ENCODE peak calls at places on chromosome 12, in six cellular contexts. One of them, this sample, is unnamed.

GRCh38 chr12:121036810-121037326 is 2.2 kb downstream of the OASL start:
- DNase-seq in stomach: no peak
- DNase-seq in stimulated activated CD4-positive, alpha-beta T cell treated with anti-CD3 and anti-CD28 coated beads, TNF-alpha, amount 100 ng/mL, for 24 hours: no peak
- DNase-seq in AG09319: peak; percentile 30
- DNase-seq in HT1080: peak; percentile 87
- DNase-seq in adrenal gland: no peak
- DNase-seq in this sample: peak; percentile 29

GRCh38 chr12:52659395-52659794 is 7.4 kb upstream of the KRT2 start:
- DNase-seq in stomach: no peak
- DNase-seq in stimulated activated CD4-positive, alpha-beta T cell treated with anti-CD3 and anti-CD28 coated beads, TNF-alpha, amount 100 ng/mL, for 24 hours: no peak
- DNase-seq in AG09319: no peak
- DNase-seq in HT1080: no peak
- DNase-seq in adrenal gland: no peak
- DNase-seq in this sample: no peak

GRCh38 chr12:95073698-95074520 is 491 bp upstream of the NR2C1 start:
- DNase-seq in stomach: no peak
- DNase-seq in stimulated activated CD4-positive, alpha-beta T cell treated with anti-CD3 and anti-CD28 coated beads, TNF-alpha, amount 100 ng/mL, for 24 hours: no peak
- DNase-seq in AG09319: no peak
- DNase-seq in HT1080: peak; percentile 87
- DNase-seq in adrenal gland: peak; percentile 63
- DNase-seq in this sample: no peak

GRCh38 chr12:43826681-43827458 is 9.0 kb upstream of the TMEM117 start:
- DNase-seq in stomach: no peak
- DNase-seq in stimulated activated CD4-positive, alpha-beta T cell treated with anti-CD3 and anti-CD28 coated beads, TNF-alpha, amount 100 ng/mL, for 24 hours: no peak
- DNase-seq in AG09319: no peak
- DNase-seq in HT1080: no peak
- DNase-seq in adrenal gland: no peak
- DNase-seq in this sample: no peak

GRCh38 chr12:31220633-31221565 is 105.1 kb downstream of the SINHCAF start:
- DNase-seq in stomach: no peak
- DNase-seq in stimulated activated CD4-positive, alpha-beta T cell treated with anti-CD3 and anti-CD28 coated beads, TNF-alpha, amount 100 ng/mL, for 24 hours: no peak
- DNase-seq in AG09319: no peak
- DNase-seq in HT1080: peak; percentile 32
- DNase-seq in adrenal gland: no peak
- DNase-seq in this sample: no peak

GRCh38 chr12:114680498-114681148 is 3.4 kb downstream of the TBX3 start:
- DNase-seq in stomach: no peak
- DNase-seq in stimulated activated CD4-positive, alpha-beta T cell treated with anti-CD3 and anti-CD28 coated beads, TNF-alpha, amount 100 ng/mL, for 24 hours: no peak
- DNase-seq in AG09319: no peak
- DNase-seq in HT1080: no peak
- DNase-seq in adrenal gland: no peak
- DNase-seq in this sample: no peak

GRCh38 chr12:25801621-25802243 is 156.8 kb upstream of the RASSF8 start:
- DNase-seq in stomach: no peak
- DNase-seq in stimulated activated CD4-positive, alpha-beta T cell treated with anti-CD3 and anti-CD28 coated beads, TNF-alpha, amount 100 ng/mL, for 24 hours: no peak
- DNase-seq in AG09319: no peak
- DNase-seq in HT1080: no peak
- DNase-seq in adrenal gland: no peak
- DNase-seq in this sample: no peak

GRCh38 chr12:87827638-87828264 is 201.4 kb downstream of the C12orf50 start:
- DNase-seq in stomach: no peak
- DNase-seq in stimulated activated CD4-positive, alpha-beta T cell treated with anti-CD3 and anti-CD28 coated beads, TNF-alpha, amount 100 ng/mL, for 24 hours: no peak
- DNase-seq in AG09319: no peak
- DNase-seq in HT1080: peak; percentile 84
- DNase-seq in adrenal gland: no peak
- DNase-seq in this sample: peak; percentile 32

GRCh38 chr12:131612092-131612755 is 98.7 kb upstream of the SFSWAP start:
- DNase-seq in stomach: no peak
- DNase-seq in stimulated activated CD4-positive, alpha-beta T cell treated with anti-CD3 and anti-CD28 coated beads, TNF-alpha, amount 100 ng/mL, for 24 hours: no peak
- DNase-seq in AG09319: no peak
- DNase-seq in HT1080: no peak
- DNase-seq in adrenal gland: no peak
- DNase-seq in this sample: no peak

GRCh38 chr12:25990495-25990894 is 32.0 kb downstream of the RASSF8 start:
- DNase-seq in stomach: no peak
- DNase-seq in stimulated activated CD4-positive, alpha-beta T cell treated with anti-CD3 and anti-CD28 coated beads, TNF-alpha, amount 100 ng/mL, for 24 hours: no peak
- DNase-seq in AG09319: no peak
- DNase-seq in HT1080: no peak
- DNase-seq in adrenal gland: no peak
- DNase-seq in this sample: no peak

GRCh38 chr12:79327465-79327864 is 363.3 kb downstream of the PAWR start:
- DNase-seq in stomach: no peak
- DNase-seq in stimulated activated CD4-positive, alpha-beta T cell treated with anti-CD3 and anti-CD28 coated beads, TNF-alpha, amount 100 ng/mL, for 24 hours: no peak
- DNase-seq in AG09319: no peak
- DNase-seq in HT1080: peak; percentile 22
- DNase-seq in adrenal gland: no peak
- DNase-seq in this sample: no peak

GRCh38 chr12:121620328-121620891 is 5.9 kb upstream of the ORAI1 start:
- DNase-seq in stomach: no peak
- DNase-seq in stimulated activated CD4-positive, alpha-beta T cell treated with anti-CD3 and anti-CD28 coated beads, TNF-alpha, amount 100 ng/mL, for 24 hours: no peak
- DNase-seq in AG09319: no peak
- DNase-seq in HT1080: no peak
- DNase-seq in adrenal gland: no peak
- DNase-seq in this sample: no peak

GRCh38 chr12:48602192-48602989 is 32.5 kb upstream of the LALBA start:
- DNase-seq in stomach: no peak
- DNase-seq in stimulated activated CD4-positive, alpha-beta T cell treated with anti-CD3 and anti-CD28 coated beads, TNF-alpha, amount 100 ng/mL, for 24 hours: no peak
- DNase-seq in AG09319: no peak
- DNase-seq in HT1080: peak; percentile 32
- DNase-seq in adrenal gland: no peak
- DNase-seq in this sample: no peak

GRCh38 chr12:111626230-111626629 is 27.1 kb upstream of the ATXN2 start:
- DNase-seq in stomach: no peak
- DNase-seq in stimulated activated CD4-positive, alpha-beta T cell treated with anti-CD3 and anti-CD28 coated beads, TNF-alpha, amount 100 ng/mL, for 24 hours: no peak
- DNase-seq in AG09319: no peak
- DNase-seq in HT1080: no peak
- DNase-seq in adrenal gland: no peak
- DNase-seq in this sample: no peak

GRCh38 chr12:14408208-14408607 is 42.7 kb downstream of the ATF7IP start:
- DNase-seq in stomach: no peak
- DNase-seq in stimulated activated CD4-positive, alpha-beta T cell treated with anti-CD3 and anti-CD28 coated beads, TNF-alpha, amount 100 ng/mL, for 24 hours: no peak
- DNase-seq in AG09319: no peak
- DNase-seq in HT1080: peak; percentile 2
- DNase-seq in adrenal gland: no peak
- DNase-seq in this sample: no peak

GRCh38 chr12:43306066-43306465 is 245.9 kb downstream of the ADAMTS20 start:
- DNase-seq in stomach: no peak
- DNase-seq in stimulated activated CD4-positive, alpha-beta T cell treated with anti-CD3 and anti-CD28 coated beads, TNF-alpha, amount 100 ng/mL, for 24 hours: no peak
- DNase-seq in AG09319: no peak
- DNase-seq in HT1080: peak; percentile 93
- DNase-seq in adrenal gland: no peak
- DNase-seq in this sample: peak; percentile 93

GRCh38 chr12:88247241-88247643 is 105.1 kb downstream of the TMTC3 start:
- DNase-seq in stomach: no peak
- DNase-seq in stimulated activated CD4-positive, alpha-beta T cell treated with anti-CD3 and anti-CD28 coated beads, TNF-alpha, amount 100 ng/mL, for 24 hours: no peak
- DNase-seq in AG09319: peak; percentile 45
- DNase-seq in HT1080: peak; percentile 81
- DNase-seq in adrenal gland: no peak
- DNase-seq in this sample: no peak

GRCh38 chr12:93197067-93197593 is 180.6 kb upstream of the NUDT4 start:
- DNase-seq in stomach: no peak
- DNase-seq in stimulated activated CD4-positive, alpha-beta T cell treated with anti-CD3 and anti-CD28 coated beads, TNF-alpha, amount 100 ng/mL, for 24 hours: no peak
- DNase-seq in AG09319: no peak
- DNase-seq in HT1080: no peak
- DNase-seq in adrenal gland: no peak
- DNase-seq in this sample: no peak

GRCh38 chr12:48680861-48681260 is 1.2 kb downstream of the KANSL2 start:
- DNase-seq in stomach: no peak
- DNase-seq in stimulated activated CD4-positive, alpha-beta T cell treated with anti-CD3 and anti-CD28 coated beads, TNF-alpha, amount 100 ng/mL, for 24 hours: no peak
- DNase-seq in AG09319: no peak
- DNase-seq in HT1080: no peak
- DNase-seq in adrenal gland: no peak
- DNase-seq in this sample: no peak

GRCh38 chr12:128685903-128686475 is 137.8 kb downstream of the SLC15A4 start:
- DNase-seq in stomach: no peak
- DNase-seq in stimulated activated CD4-positive, alpha-beta T cell treated with anti-CD3 and anti-CD28 coated beads, TNF-alpha, amount 100 ng/mL, for 24 hours: no peak
- DNase-seq in AG09319: no peak
- DNase-seq in HT1080: no peak
- DNase-seq in adrenal gland: no peak
- DNase-seq in this sample: no peak

GRCh38 chr12:114269153-114269552 is 136.8 kb downstream of the TBX5 start:
- DNase-seq in stomach: no peak
- DNase-seq in stimulated activated CD4-positive, alpha-beta T cell treated with anti-CD3 and anti-CD28 coated beads, TNF-alpha, amount 100 ng/mL, for 24 hours: no peak
- DNase-seq in AG09319: no peak
- DNase-seq in HT1080: peak; percentile 41
- DNase-seq in adrenal gland: no peak
- DNase-seq in this sample: no peak

GRCh38 chr12:51246254-51246853 is 7.7 kb downstream of the DAZAP2 start:
- DNase-seq in stomach: no peak
- DNase-seq in stimulated activated CD4-positive, alpha-beta T cell treated with anti-CD3 and anti-CD28 coated beads, TNF-alpha, amount 100 ng/mL, for 24 hours: no peak
- DNase-seq in AG09319: no peak
- DNase-seq in HT1080: peak; percentile 88
- DNase-seq in adrenal gland: no peak
- DNase-seq in this sample: no peak

GRCh38 chr12:98870521-98870920 is 225.4 kb downstream of the APAF1 start:
- DNase-seq in stomach: no peak
- DNase-seq in stimulated activated CD4-positive, alpha-beta T cell treated with anti-CD3 and anti-CD28 coated beads, TNF-alpha, amount 100 ng/mL, for 24 hours: no peak
- DNase-seq in AG09319: no peak
- DNase-seq in HT1080: peak; percentile 7
- DNase-seq in adrenal gland: no peak
- DNase-seq in this sample: no peak

GRCh38 chr12:89138048-89138852 is 214.1 kb downstream of the DUSP6 start:
- DNase-seq in stomach: no peak
- DNase-seq in stimulated activated CD4-positive, alpha-beta T cell treated with anti-CD3 and anti-CD28 coated beads, TNF-alpha, amount 100 ng/mL, for 24 hours: no peak
- DNase-seq in AG09319: no peak
- DNase-seq in HT1080: peak; percentile 43
- DNase-seq in adrenal gland: no peak
- DNase-seq in this sample: no peak

GRCh38 chr12:57171668-57172067 is 24.2 kb upstream of the LRP1-AS start:
- DNase-seq in stomach: no peak
- DNase-seq in stimulated activated CD4-positive, alpha-beta T cell treated with anti-CD3 and anti-CD28 coated beads, TNF-alpha, amount 100 ng/mL, for 24 hours: no peak
- DNase-seq in AG09319: no peak
- DNase-seq in HT1080: peak; percentile 40
- DNase-seq in adrenal gland: no peak
- DNase-seq in this sample: peak; percentile 42

GRCh38 chr12:89575405-89575804 is 49.6 kb upstream of the POC1B start:
- DNase-seq in stomach: no peak
- DNase-seq in stimulated activated CD4-positive, alpha-beta T cell treated with anti-CD3 and anti-CD28 coated beads, TNF-alpha, amount 100 ng/mL, for 24 hours: no peak
- DNase-seq in AG09319: no peak
- DNase-seq in HT1080: no peak
- DNase-seq in adrenal gland: no peak
- DNase-seq in this sample: no peak

GRCh38 chr12:26434299-26434915 is 239.0 kb downstream of the SSPN start:
- DNase-seq in stomach: no peak
- DNase-seq in stimulated activated CD4-positive, alpha-beta T cell treated with anti-CD3 and anti-CD28 coated beads, TNF-alpha, amount 100 ng/mL, for 24 hours: no peak
- DNase-seq in AG09319: peak; percentile 11
- DNase-seq in HT1080: peak; percentile 67
- DNase-seq in adrenal gland: peak; percentile 60
- DNase-seq in this sample: peak; percentile 32

GRCh38 chr12:78887008-78887407 is 22.4 kb downstream of the SYT1 start:
- DNase-seq in stomach: no peak
- DNase-seq in stimulated activated CD4-positive, alpha-beta T cell treated with anti-CD3 and anti-CD28 coated beads, TNF-alpha, amount 100 ng/mL, for 24 hours: no peak
- DNase-seq in AG09319: peak; percentile 28
- DNase-seq in HT1080: peak; percentile 72
- DNase-seq in adrenal gland: no peak
- DNase-seq in this sample: no peak

GRCh38 chr12:94305293-94305957 is 154.2 kb downstream of the CEP83 start:
- DNase-seq in stomach: no peak
- DNase-seq in stimulated activated CD4-positive, alpha-beta T cell treated with anti-CD3 and anti-CD28 coated beads, TNF-alpha, amount 100 ng/mL, for 24 hours: peak; percentile 23
- DNase-seq in AG09319: no peak
- DNase-seq in HT1080: no peak
- DNase-seq in adrenal gland: no peak
- DNase-seq in this sample: peak; percentile 62

This sample was measured in AG04450.